ENCODE peak calls at places on chromosomes 2 and 18, in ten cellular contexts. One of them, this sample, is unnamed.

GRCh38 chr18:54904521-54904920 is 54.7 kb downstream of the CCDC68 start:
- DNase-seq in CD8-positive, alpha-beta T cell: no peak
- DNase-seq in BJ: no peak
- DNase-seq in ovary: no peak
- DNase-seq in DND-41: no peak
- DNase-seq in psoas muscle: no peak
- DNase-seq in heart left ventricle: no peak
- DNase-seq in A673: no peak
- DNase-seq in AG04450: no peak
- DNase-seq in GM23338: no peak
- DNase-seq in this sample: no peak

GRCh38 chr18:77918738-77919137 is 669.1 kb downstream of the GALR1 start:
- DNase-seq in GM23338: no peak
- DNase-seq in A673: no peak
- DNase-seq in BJ: no peak
- DNase-seq in CD8-positive, alpha-beta T cell: no peak
- DNase-seq in heart left ventricle: no peak
- DNase-seq in ovary: no peak
- DNase-seq in AG04450: no peak
- DNase-seq in psoas muscle: no peak
- DNase-seq in DND-41: no peak
- DNase-seq in this sample: no peak

GRCh38 chr18:55953326-55953725 is 365.3 kb upstream of the TCF4 start:
- DNase-seq in CD8-positive, alpha-beta T cell: no peak
- DNase-seq in BJ: no peak
- DNase-seq in A673: peak
- DNase-seq in psoas muscle: no peak
- DNase-seq in heart left ventricle: peak
- DNase-seq in GM23338: no peak
- DNase-seq in DND-41: no peak
- DNase-seq in AG04450: no peak
- DNase-seq in ovary: no peak
- DNase-seq in this sample: no peak

GRCh38 chr2:36366491-36367120 is 11.0 kb downstream of the CRIM1 start:
- DNase-seq in CD8-positive, alpha-beta T cell: no peak
- DNase-seq in heart left ventricle: no peak
- DNase-seq in psoas muscle: no peak
- DNase-seq in ovary: no peak
- DNase-seq in DND-41: no peak
- DNase-seq in A673: no peak
- DNase-seq in GM23338: peak
- DNase-seq in BJ: no peak
- DNase-seq in AG04450: no peak
- DNase-seq in this sample: peak

GRCh38 chr2:210558708-210559107 is 2.3 kb downstream of the CPS1 start:
- DNase-seq in heart left ventricle: no peak
- DNase-seq in GM23338: no peak
- DNase-seq in BJ: no peak
- DNase-seq in psoas muscle: no peak
- DNase-seq in A673: peak
- DNase-seq in AG04450: no peak
- DNase-seq in DND-41: no peak
- DNase-seq in CD8-positive, alpha-beta T cell: no peak
- DNase-seq in ovary: no peak
- DNase-seq in this sample: peak

GRCh38 chr18:4017479-4017878 is 437.6 kb downstream of the DLGAP1 start:
- DNase-seq in psoas muscle: no peak
- DNase-seq in AG04450: no peak
- DNase-seq in ovary: no peak
- DNase-seq in CD8-positive, alpha-beta T cell: no peak
- DNase-seq in A673: peak
- DNase-seq in GM23338: peak
- DNase-seq in DND-41: no peak
- DNase-seq in heart left ventricle: no peak
- DNase-seq in BJ: no peak
- DNase-seq in this sample: peak

GRCh38 chr18:22219568-22220355 is 50.4 kb downstream of the GATA6 start:
- DNase-seq in ovary: no peak
- DNase-seq in DND-41: no peak
- DNase-seq in BJ: no peak
- DNase-seq in A673: no peak
- DNase-seq in GM23338: peak
- DNase-seq in psoas muscle: no peak
- DNase-seq in AG04450: no peak
- DNase-seq in CD8-positive, alpha-beta T cell: no peak
- DNase-seq in heart left ventricle: no peak
- DNase-seq in this sample: no peak

GRCh38 chr18:34801769-34802168 is 91.7 kb downstream of the DTNA start:
- DNase-seq in ovary: no peak
- DNase-seq in AG04450: no peak
- DNase-seq in DND-41: peak
- DNase-seq in BJ: no peak
- DNase-seq in A673: no peak
- DNase-seq in heart left ventricle: no peak
- DNase-seq in CD8-positive, alpha-beta T cell: no peak
- DNase-seq in GM23338: no peak
- DNase-seq in psoas muscle: no peak
- DNase-seq in this sample: peak

GRCh38 chr18:51664236-51664635 is 466.8 kb upstream of the MEX3C start:
- DNase-seq in AG04450: no peak
- DNase-seq in BJ: no peak
- DNase-seq in A673: no peak
- DNase-seq in GM23338: no peak
- DNase-seq in DND-41: no peak
- DNase-seq in psoas muscle: no peak
- DNase-seq in heart left ventricle: no peak
- DNase-seq in CD8-positive, alpha-beta T cell: no peak
- DNase-seq in ovary: no peak
- DNase-seq in this sample: no peak

GRCh38 chr2:86203614-86204013 is 4.4 kb downstream of the MRPL35 start:
- DNase-seq in BJ: no peak
- DNase-seq in GM23338: no peak
- DNase-seq in AG04450: no peak
- DNase-seq in psoas muscle: no peak
- DNase-seq in heart left ventricle: no peak
- DNase-seq in CD8-positive, alpha-beta T cell: no peak
- DNase-seq in ovary: no peak
- DNase-seq in DND-41: no peak
- DNase-seq in A673: no peak
- DNase-seq in this sample: no peak

GRCh38 chr2:86202702-86203101 is 3.4 kb downstream of the MRPL35 start:
- DNase-seq in A673: no peak
- DNase-seq in heart left ventricle: no peak
- DNase-seq in DND-41: no peak
- DNase-seq in psoas muscle: peak
- DNase-seq in GM23338: no peak
- DNase-seq in ovary: no peak
- DNase-seq in AG04450: no peak
- DNase-seq in BJ: no peak
- DNase-seq in CD8-positive, alpha-beta T cell: no peak
- DNase-seq in this sample: no peak

GRCh38 chr2:86201951-86202692 is 2.9 kb downstream of the MRPL35 start:
- DNase-seq in CD8-positive, alpha-beta T cell: no peak
- DNase-seq in AG04450: no peak
- DNase-seq in GM23338: peak
- DNase-seq in psoas muscle: no peak
- DNase-seq in ovary: no peak
- DNase-seq in A673: no peak
- DNase-seq in BJ: no peak
- DNase-seq in heart left ventricle: no peak
- DNase-seq in DND-41: no peak
- DNase-seq in this sample: no peak

GRCh38 chr2:86195055-86195807 is at the start of gene IMMT:
- DNase-seq in ovary: peak
- DNase-seq in GM23338: peak
- DNase-seq in CD8-positive, alpha-beta T cell: peak
- DNase-seq in DND-41: peak
- DNase-seq in psoas muscle: peak
- DNase-seq in AG04450: peak
- DNase-seq in A673: peak
- DNase-seq in heart left ventricle: peak
- DNase-seq in BJ: peak
- DNase-seq in this sample: peak

GRCh38 chr2:86199834-86200177 is 549 bp downstream of the MRPL35 start:
- DNase-seq in heart left ventricle: no peak
- DNase-seq in CD8-positive, alpha-beta T cell: no peak
- DNase-seq in BJ: no peak
- DNase-seq in GM23338: no peak
- DNase-seq in psoas muscle: no peak
- DNase-seq in A673: no peak
- DNase-seq in DND-41: no peak
- DNase-seq in AG04450: no peak
- DNase-seq in ovary: no peak
- DNase-seq in this sample: no peak
- H3K4me3 ChIP-seq in heart left ventricle: peak
- H3K4me3 ChIP-seq in CD8-positive, alpha-beta T cell: peak
- H3K4me3 ChIP-seq in BJ: peak
- H3K4me3 ChIP-seq in GM23338: peak
- H3K4me3 ChIP-seq in psoas muscle: peak
- H3K4me3 ChIP-seq in A673: peak
- H3K4me3 ChIP-seq in DND-41: peak
- H3K4me3 ChIP-seq in AG04450: peak
- H3K4me3 ChIP-seq in ovary: peak
- H3K4me3 ChIP-seq in this sample: peak

GRCh38 chr2:235165631-235166030 is 213.8 kb downstream of the SH3BP4 start:
- DNase-seq in psoas muscle: no peak
- DNase-seq in heart left ventricle: no peak
- DNase-seq in AG04450: no peak
- DNase-seq in CD8-positive, alpha-beta T cell: no peak
- DNase-seq in DND-41: no peak
- DNase-seq in ovary: no peak
- DNase-seq in A673: no peak
- DNase-seq in GM23338: no peak
- DNase-seq in BJ: no peak
- DNase-seq in this sample: no peak

GRCh38 chr2:235170016-235170415 is 218.2 kb downstream of the SH3BP4 start:
- DNase-seq in A673: peak
- DNase-seq in DND-41: no peak
- DNase-seq in ovary: no peak
- DNase-seq in heart left ventricle: no peak
- DNase-seq in psoas muscle: no peak
- DNase-seq in BJ: peak
- DNase-seq in CD8-positive, alpha-beta T cell: no peak
- DNase-seq in AG04450: no peak
- DNase-seq in GM23338: no peak
- DNase-seq in this sample: peak

GRCh38 chr2:235171511-235172130 is 219.8 kb downstream of the SH3BP4 start:
- DNase-seq in psoas muscle: no peak
- DNase-seq in BJ: peak
- DNase-seq in A673: peak
- DNase-seq in ovary: no peak
- DNase-seq in AG04450: peak
- DNase-seq in DND-41: no peak
- DNase-seq in GM23338: no peak
- DNase-seq in CD8-positive, alpha-beta T cell: no peak
- DNase-seq in heart left ventricle: no peak
- DNase-seq in this sample: peak

GRCh38 chr2:235168174-235168979 is 216.6 kb downstream of the SH3BP4 start:
- DNase-seq in GM23338: no peak
- DNase-seq in heart left ventricle: no peak
- DNase-seq in BJ: no peak
- DNase-seq in CD8-positive, alpha-beta T cell: no peak
- DNase-seq in AG04450: no peak
- DNase-seq in A673: no peak
- DNase-seq in psoas muscle: no peak
- DNase-seq in DND-41: no peak
- DNase-seq in ovary: no peak
- DNase-seq in this sample: no peak

DNA sequence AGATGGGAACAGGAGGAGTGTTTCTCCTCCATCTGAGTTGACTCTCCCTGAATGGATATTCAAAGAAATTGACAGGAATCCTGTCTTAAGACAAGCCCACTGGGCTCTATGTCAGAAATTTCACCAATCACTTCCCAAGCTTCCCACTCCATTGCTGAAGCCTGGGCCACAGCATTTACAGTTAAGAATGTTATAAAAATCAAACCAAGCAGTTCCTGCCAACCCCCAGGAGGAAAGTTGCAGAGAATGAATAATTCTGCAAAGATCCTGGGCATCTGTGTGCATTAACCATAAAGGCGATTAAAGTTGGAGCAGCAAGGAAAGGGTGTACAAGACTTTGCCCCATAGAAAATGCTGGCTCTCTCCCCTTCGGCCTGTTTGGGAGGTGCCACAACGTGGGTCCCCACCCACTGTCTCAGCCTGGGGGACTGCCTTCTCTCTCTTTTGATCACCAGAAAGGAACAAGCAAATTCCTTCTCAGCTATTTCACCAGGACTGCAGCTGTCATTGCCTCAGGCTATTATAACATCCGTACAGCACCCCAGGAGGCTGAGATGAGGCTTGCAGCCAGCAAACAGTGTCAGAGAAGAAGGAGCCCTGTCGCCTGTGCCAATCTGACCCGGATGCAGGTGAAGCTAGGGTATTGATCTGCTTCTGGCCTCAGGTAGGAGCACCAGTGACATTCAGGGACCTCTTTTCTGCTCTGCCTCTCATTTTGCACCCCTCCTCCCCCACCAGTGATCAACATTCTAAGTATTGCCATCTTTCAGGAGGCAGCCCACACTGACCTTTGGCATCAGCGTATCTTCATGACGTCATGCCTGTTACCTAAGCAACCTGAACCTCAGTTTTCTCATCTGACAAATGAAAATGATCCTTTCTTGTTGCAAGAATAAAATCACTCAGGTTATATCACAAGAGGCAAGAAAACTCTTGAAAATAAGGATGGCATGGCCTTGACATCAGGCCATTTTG is 219.0 kb downstream of the SH3BP4 start:
- DNase-seq in CD8-positive, alpha-beta T cell: no peak
- DNase-seq in GM23338: peak
- DNase-seq in DND-41: no peak
- DNase-seq in BJ: peak
- DNase-seq in heart left ventricle: no peak
- DNase-seq in AG04450: peak
- DNase-seq in A673: peak
- DNase-seq in psoas muscle: peak
- DNase-seq in ovary: no peak
- DNase-seq in this sample: peak
- TF ChIP-seq CTCF in CD8-positive, alpha-beta T cell: no peak
- TF ChIP-seq CTCF in GM23338: peak
- TF ChIP-seq CTCF in DND-41: no peak
- TF ChIP-seq CTCF in BJ: peak
- TF ChIP-seq CTCF in heart left ventricle: no peak
- TF ChIP-seq CTCF in AG04450: peak
- TF ChIP-seq CTCF in A673: peak
- TF ChIP-seq CTCF in psoas muscle: no peak
- TF ChIP-seq CTCF in ovary: no peak
- TF ChIP-seq CTCF in this sample: peak

GRCh38 chr2:88627856-88628568 is 748 bp upstream of the EIF2AK3 start:
- DNase-seq in psoas muscle: peak
- DNase-seq in BJ: peak
- DNase-seq in DND-41: peak
- DNase-seq in GM23338: peak
- DNase-seq in CD8-positive, alpha-beta T cell: peak
- DNase-seq in ovary: peak
- DNase-seq in heart left ventricle: peak
- DNase-seq in A673: peak
- DNase-seq in AG04450: peak
- DNase-seq in this sample: peak
- H3K4me3 ChIP-seq in psoas muscle: peak
- H3K4me3 ChIP-seq in BJ: peak
- H3K4me3 ChIP-seq in DND-41: peak
- H3K4me3 ChIP-seq in GM23338: peak
- H3K4me3 ChIP-seq in CD8-positive, alpha-beta T cell: peak
- H3K4me3 ChIP-seq in ovary: peak
- H3K4me3 ChIP-seq in heart left ventricle: peak
- H3K4me3 ChIP-seq in A673: peak
- H3K4me3 ChIP-seq in AG04450: peak
- H3K4me3 ChIP-seq in this sample: peak

GRCh38 chr18:49335677-49336076 is 124.8 kb downstream of the DYM start:
- DNase-seq in A673: peak
- DNase-seq in DND-41: peak
- DNase-seq in heart left ventricle: no peak
- DNase-seq in GM23338: peak
- DNase-seq in BJ: no peak
- DNase-seq in ovary: no peak
- DNase-seq in CD8-positive, alpha-beta T cell: no peak
- DNase-seq in psoas muscle: no peak
- DNase-seq in AG04450: no peak
- DNase-seq in this sample: no peak
- TF ChIP-seq CTCF in A673: peak
- TF ChIP-seq CTCF in DND-41: peak
- TF ChIP-seq CTCF in heart left ventricle: no peak
- TF ChIP-seq CTCF in GM23338: peak
- TF ChIP-seq CTCF in BJ: no peak
- TF ChIP-seq CTCF in ovary: no peak
- TF ChIP-seq CTCF in CD8-positive, alpha-beta T cell: no peak
- TF ChIP-seq CTCF in psoas muscle: no peak
- TF ChIP-seq CTCF in AG04450: no peak
- TF ChIP-seq CTCF in this sample: no peak

This sample was measured in cardiac fibroblast.